ENCODE peak calls at places on chromosome 2, in nine cellular contexts. V is B cell; D is hepatocyte; K is HL-60; R is CD8-positive, alpha-beta T cell; X is IMR-90; B is mesothelial cell of epicardium; Q is cardiac muscle cell; J is nephron progenitor cell. E is an unnamed sample.

GRCh38 chr2:205684871-205685313 is 2.6 kb downstream of the NRP2 start:
- DNase-seq in V (no peak), D (no peak), K (no peak), R (no peak), X (peak), B (peak), Q (peak), J (peak), E (no peak)

GRCh38 chr2:222196159-222196558 is 102.6 kb downstream of the PAX3 start:
- DNase-seq in V (no peak), D (no peak), K (no peak), R (no peak), X (no peak), B (no peak), Q (no peak), J (no peak), E (no peak)

GRCh38 chr2:189213226-189213625 is 33.7 kb upstream of the COL5A2 start:
- DNase-seq in V (no peak), D (no peak), K (no peak), R (no peak), X (peak), B (no peak), Q (no peak), J (no peak), E (no peak)

GRCh38 chr2:159960413-159960812 is 102.0 kb downstream of the PLA2R1 start:
- DNase-seq in V (no peak), D (peak), K (no peak), R (no peak), X (peak), B (no peak), Q (no peak), J (no peak), E (no peak)

GRCh38 chr2:8168007-8168717 is 513.7 kb upstream of the ID2 start:
- DNase-seq in V (no peak), D (no peak), K (no peak), R (no peak), X (no peak), B (no peak), Q (no peak), J (no peak), E (no peak)

GRCh38 chr2:74031203-74031602 is 46.5 kb downstream of the TET3 start:
- DNase-seq in V (no peak), D (no peak), K (peak), R (no peak), X (no peak), B (no peak), Q (no peak), J (no peak), E (no peak)

GRCh38 chr2:125745514-125745913 is 910.4 kb upstream of the GYPC start:
- DNase-seq in V (no peak), D (peak), K (peak), R (no peak), X (no peak), B (no peak), Q (peak), J (peak), E (no peak)

GRCh38 chr2:18362696-18363095 is 197.8 kb downstream of the RDH14 start:
- DNase-seq in V (no peak), D (no peak), K (no peak), R (no peak), X (peak), B (no peak), Q (no peak), J (no peak), E (no peak)

GRCh38 chr2:185215497-185215896 is 523.1 kb upstream of the FSIP2 start:
- DNase-seq in V (no peak), D (no peak), K (no peak), R (no peak), X (no peak), B (no peak), Q (no peak), J (no peak), E (no peak)

DNA sequence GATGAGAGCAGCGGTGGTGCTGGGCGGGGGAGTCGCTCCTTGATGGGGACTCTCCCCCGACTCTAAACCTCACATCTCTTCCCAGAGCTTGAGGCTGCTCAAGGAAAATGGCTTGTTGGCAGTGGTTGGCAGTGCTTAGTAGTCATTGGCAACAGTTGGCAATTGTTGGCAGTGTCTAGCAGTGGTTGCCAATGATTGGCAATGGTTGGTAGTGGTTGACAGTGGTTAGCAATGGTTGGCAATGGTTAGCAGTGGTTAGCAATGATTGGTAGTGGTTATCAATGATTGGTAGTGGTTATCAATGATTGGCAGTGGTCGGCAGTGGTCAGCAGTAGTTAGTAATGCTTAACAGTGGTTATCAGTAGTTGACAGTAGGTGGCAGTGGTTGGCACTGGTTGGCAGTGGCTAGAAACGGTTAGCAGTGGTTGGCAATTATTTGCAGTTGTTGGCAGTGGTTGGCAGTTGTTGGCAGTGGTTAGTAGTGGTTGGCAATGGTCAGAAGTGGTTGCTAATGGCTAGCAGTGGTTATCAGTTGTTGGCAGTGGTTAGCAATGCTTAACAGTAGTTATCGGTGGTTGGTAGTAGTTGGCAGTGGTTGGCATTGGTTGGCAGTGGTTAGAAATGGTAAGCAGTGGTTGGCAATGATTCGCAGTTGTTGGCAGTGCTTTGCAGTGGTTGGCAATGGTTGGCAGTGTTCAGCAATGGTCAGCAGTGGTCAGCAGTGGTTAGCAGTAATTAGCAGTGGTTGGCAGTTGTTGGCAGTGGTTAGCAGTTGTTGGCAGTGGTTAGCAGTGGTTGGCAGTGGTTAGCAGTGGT is 85.4 kb upstream of the OTOS start:
- DNase-seq in V (no peak), D (no peak), K (no peak), R (no peak), X (no peak), B (peak), Q (no peak), J (no peak), E (no peak)
- TF ChIP-seq CTCF in V (no peak), D (no peak), K (no peak), R (no peak), X (no peak), B (no peak), Q (no peak), J (no peak), E (peak)

GRCh38 chr2:149329068-149329467 is 1.3 kb upstream of the LYPD6 start:
- DNase-seq in V (no peak), D (peak), K (no peak), R (no peak), X (no peak), B (no peak), Q (no peak), J (no peak), E (no peak)
- TF ChIP-seq CTCF in V (no peak), D (peak), K (no peak), R (no peak), X (peak), B (no peak), Q (peak), J (peak), E (peak)

GRCh38 chr2:220533485-220533884 is 906.1 kb downstream of the SLC4A3 start:
- DNase-seq in V (no peak), D (peak), K (no peak), R (no peak), X (peak), B (no peak), Q (no peak), J (no peak), E (no peak)
- TF ChIP-seq CTCF in V (no peak), D (peak), K (no peak), R (no peak), X (peak), B (no peak), Q (peak), J (peak), E (peak)

GRCh38 chr2:169822785-169823392 is 1.8 kb downstream of the METTL5 start:
- DNase-seq in V (no peak), D (no peak), K (no peak), R (no peak), X (peak), B (no peak), Q (no peak), J (no peak), E (no peak)

GRCh38 chr2:169828141-169828811 is 1.0 kb downstream of the UBR3 start:
- DNase-seq in V (peak), D (peak), K (peak), R (peak), X (peak), B (peak), Q (peak), J (peak), E (no peak)

GRCh38 chr2:169824373-169825333 is at the start of gene METTL5:
- DNase-seq in V (peak), D (peak), K (peak), R (peak), X (peak), B (peak), Q (peak), J (peak), E (no peak)

GRCh38 chr2:169823996-169824372 is 721 bp downstream of the METTL5 start:
- DNase-seq in V (no peak), D (no peak), K (no peak), R (no peak), X (no peak), B (no peak), Q (no peak), J (no peak), E (no peak)

GRCh38 chr2:169827272-169828140 is at the start of gene UBR3:
- DNase-seq in V (peak), D (peak), K (peak), R (peak), X (peak), B (peak), Q (peak), J (peak), E (peak)
- TF ChIP-seq CTCF in V (no peak), D (no peak), K (no peak), R (no peak), X (peak), B (no peak), Q (no peak), J (no peak), E (peak)

GRCh38 chr2:119488245-119489182 is 35.8 kb downstream of the SCTR start:
- DNase-seq in V (no peak), D (peak), K (no peak), R (no peak), X (no peak), B (no peak), Q (no peak), J (no peak), E (no peak)
- TF ChIP-seq CTCF in V (no peak), D (no peak), K (no peak), R (no peak), X (no peak), B (no peak), Q (no peak), J (no peak), E (no peak)

GRCh38 chr2:217662984-217663602 is 339.7 kb downstream of the TNS1 start:
- DNase-seq in V (no peak), D (no peak), K (no peak), R (no peak), X (peak), B (no peak), Q (no peak), J (no peak), E (no peak)

GRCh38 chr2:217656366-217656765 is 346.4 kb downstream of the TNS1 start:
- DNase-seq in V (no peak), D (no peak), K (no peak), R (no peak), X (peak), B (no peak), Q (no peak), J (no peak), E (no peak)

GRCh38 chr2:217657252-217657651 is 345.5 kb downstream of the TNS1 start:
- DNase-seq in V (no peak), D (no peak), K (no peak), R (no peak), X (no peak), B (no peak), Q (no peak), J (peak), E (no peak)

GRCh38 chr2:217661378-217661777 is 341.4 kb downstream of the TNS1 start:
- DNase-seq in V (no peak), D (no peak), K (no peak), R (no peak), X (no peak), B (no peak), Q (no peak), J (no peak), E (no peak)

GRCh38 chr2:217660423-217660822 is 342.4 kb downstream of the TNS1 start:
- DNase-seq in V (no peak), D (no peak), K (no peak), R (no peak), X (no peak), B (no peak), Q (no peak), J (no peak), E (no peak)
- TF ChIP-seq CTCF in V (no peak), D (no peak), K (no peak), R (no peak), X (no peak), B (no peak), Q (no peak), J (no peak), E (no peak)

GRCh38 chr2:68901561-68901960 is 30.4 kb upstream of the BMP10 start:
- DNase-seq in V (no peak), D (no peak), K (no peak), R (no peak), X (no peak), B (no peak), Q (no peak), J (no peak), E (no peak)

GRCh38 chr2:68905116-68905515 is 33.9 kb upstream of the BMP10 start:
- DNase-seq in V (no peak), D (no peak), K (no peak), R (no peak), X (peak), B (no peak), Q (no peak), J (no peak), E (no peak)

GRCh38 chr2:68900496-68901198 is 29.4 kb upstream of the BMP10 start:
- DNase-seq in V (no peak), D (no peak), K (peak), R (no peak), X (no peak), B (no peak), Q (no peak), J (no peak), E (no peak)

GRCh38 chr2:68901199-68901515 is 30.0 kb upstream of the BMP10 start:
- DNase-seq in V (no peak), D (no peak), K (peak), R (no peak), X (peak), B (no peak), Q (no peak), J (no peak), E (no peak)
- TF ChIP-seq CTCF in V (no peak), D (no peak), K (peak), R (no peak), X (peak), B (no peak), Q (peak), J (no peak), E (peak)

DNA sequence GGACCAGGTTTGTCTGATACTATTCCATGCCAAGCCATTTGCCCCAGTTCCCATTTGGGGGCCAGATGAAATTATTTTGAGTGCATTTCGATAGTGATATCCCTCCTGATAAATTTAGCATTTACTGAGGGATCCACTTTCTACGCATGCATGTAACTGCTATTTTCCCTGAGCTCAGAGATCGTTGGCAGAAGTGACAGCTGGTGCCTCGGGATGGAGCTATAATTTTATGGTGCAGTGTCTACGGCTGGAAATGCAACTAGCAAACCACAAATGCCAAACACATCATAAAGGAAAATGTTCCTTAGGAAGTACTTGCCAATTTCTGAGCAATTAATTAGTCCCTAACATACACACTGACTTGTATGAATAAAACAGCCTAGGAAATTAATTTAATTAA is 254.8 kb downstream of the SLC8A1 start:
- DNase-seq in V (no peak), D (no peak), K (no peak), R (no peak), X (no peak), B (no peak), Q (no peak), J (no peak), E (no peak)
- TF ChIP-seq CTCF in V (no peak), D (no peak), K (no peak), R (no peak), X (no peak), B (no peak), Q (no peak), J (no peak), E (no peak)

GRCh38 chr2:49459314-49459993 is 305.1 kb upstream of the FSHR start:
- DNase-seq in V (no peak), D (no peak), K (no peak), R (no peak), X (no peak), B (no peak), Q (no peak), J (no peak), E (no peak)
- TF ChIP-seq CTCF in V (no peak), D (no peak), K (no peak), R (no peak), X (no peak), B (peak), Q (no peak), J (no peak), E (peak)

GRCh38 chr2:153165021-153165420 is 313.5 kb downstream of the RPRM start:
- DNase-seq in V (no peak), D (no peak), K (no peak), R (no peak), X (no peak), B (no peak), Q (no peak), J (no peak), E (no peak)

DNA sequence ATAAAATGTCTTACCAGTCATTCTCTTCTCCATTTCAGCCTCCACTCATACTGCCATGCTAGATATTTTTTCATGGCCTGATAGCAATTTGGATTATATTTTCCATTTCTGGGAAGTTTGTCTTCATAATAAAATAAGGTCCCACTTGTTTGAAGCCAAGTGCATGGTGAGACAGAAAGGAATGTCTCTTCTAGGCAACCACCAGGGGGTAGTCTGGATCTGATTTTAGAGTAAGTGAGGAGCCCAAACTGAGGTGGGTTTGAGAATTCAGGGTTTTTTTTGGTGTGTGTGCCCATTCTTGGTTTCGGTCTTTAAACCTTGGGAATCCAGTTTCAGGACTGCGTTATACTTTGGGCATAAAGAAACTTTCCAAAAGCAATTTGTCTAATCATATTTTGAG is 315.5 kb downstream of the RPRM start:
- DNase-seq in V (no peak), D (peak), K (peak), R (no peak), X (no peak), B (no peak), Q (peak), J (peak), E (no peak)
- TF ChIP-seq CTCF in V (no peak), D (peak), K (no peak), R (peak), X (peak), B (peak), Q (no peak), J (peak), E (peak)